ENCODE peak calls at places on chromosomes 2 and 18, in four cellular contexts. S, D, Z and V are unnamed samples.

GRCh38 chr18:65811307-65811706 is 60.5 kb downstream of the CDH7 start:
- DNase-seq in Z (no peak), S (no peak), D (no peak), V (no peak)

GRCh38 chr18:78965260-78965659 is 14.4 kb upstream of the SALL3 start:
- DNase-seq in S (no peak), D (no peak), Z (no peak), V (no peak)

GRCh38 chr2:75853441-75853840 is 142.7 kb upstream of the GCFC2 start:
- DNase-seq in S (no peak), D (no peak), Z (no peak), V (no peak)

GRCh38 chr18:48923746-48924580 is 26.8 kb downstream of the SMAD7 start:
- DNase-seq in S (no peak), D (no peak), Z (no peak), V (no peak)

GRCh38 chr2:38959938-38960608 is 70.4 kb downstream of the ARHGEF33 start:
- DNase-seq in D (no peak), S (no peak), Z (no peak), V (peak; percentile 91)

GRCh38 chr2:68971591-68972231 is 2.7 kb upstream of the GKN1 start:
- DNase-seq in D (no peak), S (peak; percentile 76), Z (no peak), V (no peak)

GRCh38 chr2:46270384-46270783 is 26.8 kb upstream of the EPAS1 start:
- DNase-seq in D (no peak), S (no peak), Z (no peak), V (no peak)

GRCh38 chr18:55582325-55582724 is 5.7 kb downstream of the TCF4 start:
- DNase-seq in D (no peak), S (no peak), Z (no peak), V (no peak)

GRCh38 chr2:147829106-147829505 is 15.7 kb upstream of the ACVR2A start:
- DNase-seq in D (no peak), S (no peak), Z (no peak), V (no peak)

GRCh38 chr2:144496067-144496466 is 23.9 kb downstream of the ZEB2 start:
- DNase-seq in Z (no peak), D (no peak), S (no peak), V (no peak)

GRCh38 chr2:27647737-27648136 is 15.7 kb downstream of the SUPT7L start:
- DNase-seq in D (no peak), S (no peak), Z (no peak), V (no peak)

GRCh38 chr18:69399253-69399652 is 1.4 kb upstream of the DOK6 start:
- DNase-seq in D (no peak), S (no peak), Z (no peak), V (no peak)

GRCh38 chr2:119691651-119692245 is 12.7 kb downstream of the TMEM177 start:
- DNase-seq in D (peak; percentile 25), S (no peak), Z (no peak), V (no peak)

GRCh38 chr2:10267551-10268465 is 34.9 kb upstream of the HPCAL1 start:
- DNase-seq in D (peak; percentile 38), S (no peak), Z (no peak), V (no peak)

GRCh38 chr2:158191569-158191968 is 89.9 kb downstream of the UPP2 start:
- DNase-seq in Z (no peak), S (no peak), D (peak; percentile 33), V (no peak)

GRCh38 chr2:45342-46130 is 769 bp downstream of the FAM110C start:
- DNase-seq in S (peak; percentile 15), Z (no peak), D (no peak), V (peak; percentile 30)

GRCh38 chr2:105809099-105809473 is 64.4 kb downstream of the NCK2 start:
- DNase-seq in S (no peak), Z (no peak), D (no peak), V (no peak)

GRCh38 chr2:151478011-151478410 is 68.3 kb downstream of the RIF1 start:
- DNase-seq in Z (no peak), D (no peak), S (no peak), V (no peak)

GRCh38 chr18:51716277-51716676 is 518.8 kb upstream of the MEX3C start:
- DNase-seq in Z (no peak), D (no peak), S (no peak), V (no peak)

GRCh38 chr2:149122521-149122920 is 84.0 kb downstream of the LYPD6B start:
- DNase-seq in D (no peak), S (no peak), Z (no peak), V (no peak)

GRCh38 chr2:151053661-151053990 is 208.0 kb downstream of the RBM43 start:
- DNase-seq in Z (no peak), S (no peak), D (no peak), V (no peak)

GRCh38 chr2:96957299-96957698 is 29.1 kb downstream of the FAM178B start:
- DNase-seq in Z (no peak), D (no peak), S (no peak), V (no peak)

GRCh38 chr2:104474725-104475124 is 379.2 kb upstream of the POU3F3 start:
- DNase-seq in D (no peak), S (no peak), Z (no peak), V (no peak)

GRCh38 chr2:128381001-128381938 is 62.6 kb upstream of the HS6ST1 start:
- DNase-seq in D (peak; percentile 68), S (no peak), Z (no peak), V (peak; percentile 61)

GRCh38 chr2:62870966-62871365 is 165.5 kb downstream of the EHBP1 start:
- DNase-seq in S (no peak), D (no peak), Z (no peak), V (no peak)

GRCh38 chr2:29242621-29243375 is 127.6 kb downstream of the CLIP4 start:
- DNase-seq in D (no peak), Z (no peak), S (no peak), V (no peak)

GRCh38 chr18:63138469-63139340 is 180.9 kb downstream of the BCL2 start:
- DNase-seq in Z (peak; percentile 94), S (no peak), D (no peak), V (no peak)

GRCh38 chr18:63135101-63135500 is 184.5 kb downstream of the BCL2 start:
- DNase-seq in Z (no peak), D (no peak), S (no peak), V (no peak)

GRCh38 chr18:63140038-63140450 is 179.5 kb downstream of the BCL2 start:
- DNase-seq in D (no peak), Z (peak; percentile 94), S (no peak), V (no peak)

GRCh38 chr18:63140997-63141776 is 178.4 kb downstream of the BCL2 start:
- DNase-seq in D (no peak), Z (no peak), S (no peak), V (no peak)

GRCh38 chr18:63137999-63138448 is 181.5 kb downstream of the BCL2 start:
- DNase-seq in Z (no peak), D (no peak), S (no peak), V (no peak)
- TF ChIP-seq PBX3 in Z (no peak), D (no peak), S (no peak), V (no peak)

GRCh38 chr18:31100598-31101147 is 1.5 kb downstream of the DSC2 start:
- DNase-seq in Z (no peak), S (no peak), D (peak; percentile 43), V (no peak)
- TF ChIP-seq PBX3 in Z (no peak), S (no peak), D (no peak), V (no peak)

GRCh38 chr2:126657636-126658315 is 1.8 kb downstream of the GYPC start:
- DNase-seq in D (no peak), Z (peak; percentile 61), S (no peak), V (no peak)
- TF ChIP-seq PBX3 in D (no peak), Z (no peak), S (no peak), V (no peak)

GRCh38 chr2:203344667-203345066 is 16.5 kb downstream of the ABI2 start:
- DNase-seq in D (no peak), S (no peak), Z (no peak), V (no peak)

GRCh38 chr2:203338322-203338721 is 10.1 kb downstream of the ABI2 start:
- DNase-seq in D (no peak), Z (no peak), S (no peak), V (no peak)

GRCh38 chr2:203340791-203341487 is 12.7 kb downstream of the ABI2 start:
- DNase-seq in S (peak; percentile 43), D (no peak), Z (no peak), V (no peak)

GRCh38 chr2:203346624-203347023 is 18.4 kb downstream of the ABI2 start:
- DNase-seq in S (no peak), Z (no peak), D (no peak), V (no peak)

DNA sequence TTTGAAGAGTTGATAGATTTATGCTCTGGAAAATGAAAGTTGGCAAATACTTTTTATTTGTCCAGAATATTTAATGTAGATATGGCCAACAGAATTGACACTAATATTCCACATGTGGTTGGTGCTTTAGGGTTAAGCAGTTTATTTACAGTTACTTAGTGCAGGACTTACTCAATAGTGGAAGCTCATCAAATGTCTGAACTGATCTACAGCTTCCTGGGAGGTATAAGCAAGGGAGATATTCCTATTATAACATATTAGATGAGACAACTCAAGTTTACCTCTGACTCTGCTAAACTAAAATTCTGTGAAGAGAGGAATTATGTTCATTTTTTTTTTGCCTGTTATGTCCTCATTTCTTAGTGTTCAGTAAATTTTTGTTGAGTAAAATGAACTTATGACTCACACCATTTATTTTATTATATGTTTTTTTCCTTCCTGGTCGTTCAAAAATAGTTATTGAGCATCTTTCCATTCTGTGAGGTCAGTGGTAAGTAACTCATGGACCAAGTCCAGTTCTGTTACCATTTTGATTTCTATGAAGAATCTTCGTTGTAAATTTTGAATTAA is 13.6 kb downstream of the ABI2 start:
- DNase-seq in D (no peak), S (no peak), Z (no peak), V (no peak)
- TF ChIP-seq PBX3 in D (no peak), S (no peak), Z (no peak), V (no peak)

GRCh38 chr2:54589340-54590215 is 133.5 kb downstream of the SPTBN1 start:
- DNase-seq in Z (no peak), S (no peak), D (peak; percentile 98), V (peak; percentile 46)
- TF ChIP-seq PBX3 in Z (no peak), S (no peak), D (no peak), V (no peak)

GRCh38 chr18:76548541-76548940 is 53.5 kb upstream of the ZNF516 start:
- DNase-seq in Z (no peak), S (no peak), D (no peak), V (no peak)
- TF ChIP-seq PBX3 in Z (no peak), S (no peak), D (no peak), V (no peak)